ENCODE peak calls at places on chromosome 22, in five cellular contexts. G, W, M, I and Z are unnamed samples.

GRCh38 chr22:37624017-37624365 is 15.4 kb downstream of the GGA1 start:
- DNase-seq in I (no peak), G (no peak), M (no peak), W (no peak), Z (no peak)

GRCh38 chr22:46934746-46935491 is 172.5 kb downstream of the TBC1D22A start:
- DNase-seq in G (peak; percentile 98), M (peak; percentile 74), W (peak; percentile 42), I (no peak), Z (peak; percentile 98)

GRCh38 chr22:23182289-23183106 is 2.2 kb downstream of the BCR start:
- DNase-seq in I (no peak), W (no peak), G (peak; percentile 19), M (peak; percentile 70), Z (peak; percentile 37)

GRCh38 chr22:23393721-23394320 is 186.3 kb downstream of the IGLL1 start:
- DNase-seq in G (no peak), W (no peak), I (no peak), M (no peak), Z (no peak)

GRCh38 chr22:46576556-46577351 is 39.3 kb upstream of the CELSR1 start:
- DNase-seq in I (peak; percentile 55), M (peak; percentile 45), W (no peak), G (peak; percentile 35), Z (peak; percentile 32)

GRCh38 chr22:28813772-28814518 is 13.6 kb upstream of the XBP1 start:
- DNase-seq in W (no peak), G (no peak), M (no peak), I (no peak), Z (peak; percentile 46)

GRCh38 chr22:19048531-19048930 is 73.7 kb downstream of the DGCR2 start:
- DNase-seq in M (no peak), G (no peak), W (no peak), I (no peak), Z (no peak)

GRCh38 chr22:29581799-29582198 is 886 bp upstream of the NIPSNAP1 start:
- DNase-seq in W (no peak), I (no peak), M (no peak), G (no peak), Z (no peak)

GRCh38 chr22:46417769-46418168 is 82.3 kb downstream of the TRMU start:
- DNase-seq in G (no peak), I (no peak), M (no peak), W (no peak), Z (no peak)

GRCh38 chr22:28027453-28028448 is 108.7 kb upstream of the PITPNB start:
- DNase-seq in I (no peak), W (no peak), G (no peak), M (no peak), Z (no peak)

GRCh38 chr22:45224331-45224730 is 16.4 kb downstream of the KIAA0930 start:
- DNase-seq in M (no peak), W (no peak), I (no peak), G (no peak), Z (no peak)

GRCh38 chr22:45227645-45228400 is 12.9 kb downstream of the KIAA0930 start:
- DNase-seq in G (no peak), I (no peak), M (no peak), W (no peak), Z (no peak)

GRCh38 chr22:45226681-45227186 is 14.0 kb downstream of the KIAA0930 start:
- DNase-seq in M (no peak), G (no peak), W (no peak), I (no peak), Z (no peak)

GRCh38 chr22:45224988-45225731 is 15.5 kb downstream of the KIAA0930 start:
- DNase-seq in W (no peak), M (no peak), I (no peak), G (no peak), Z (no peak)

GRCh38 chr22:45225732-45226560 is 14.7 kb downstream of the KIAA0930 start:
- DNase-seq in I (no peak), G (peak; percentile 70), W (no peak), M (no peak), Z (peak; percentile 75)
- H2BK15ac ChIP-seq in I (peak overlapping the region; percentile 32), G (no peak overlapping the region), W (no peak overlapping the region), M (no peak overlapping the region), Z (no peak overlapping the region)

DNA sequence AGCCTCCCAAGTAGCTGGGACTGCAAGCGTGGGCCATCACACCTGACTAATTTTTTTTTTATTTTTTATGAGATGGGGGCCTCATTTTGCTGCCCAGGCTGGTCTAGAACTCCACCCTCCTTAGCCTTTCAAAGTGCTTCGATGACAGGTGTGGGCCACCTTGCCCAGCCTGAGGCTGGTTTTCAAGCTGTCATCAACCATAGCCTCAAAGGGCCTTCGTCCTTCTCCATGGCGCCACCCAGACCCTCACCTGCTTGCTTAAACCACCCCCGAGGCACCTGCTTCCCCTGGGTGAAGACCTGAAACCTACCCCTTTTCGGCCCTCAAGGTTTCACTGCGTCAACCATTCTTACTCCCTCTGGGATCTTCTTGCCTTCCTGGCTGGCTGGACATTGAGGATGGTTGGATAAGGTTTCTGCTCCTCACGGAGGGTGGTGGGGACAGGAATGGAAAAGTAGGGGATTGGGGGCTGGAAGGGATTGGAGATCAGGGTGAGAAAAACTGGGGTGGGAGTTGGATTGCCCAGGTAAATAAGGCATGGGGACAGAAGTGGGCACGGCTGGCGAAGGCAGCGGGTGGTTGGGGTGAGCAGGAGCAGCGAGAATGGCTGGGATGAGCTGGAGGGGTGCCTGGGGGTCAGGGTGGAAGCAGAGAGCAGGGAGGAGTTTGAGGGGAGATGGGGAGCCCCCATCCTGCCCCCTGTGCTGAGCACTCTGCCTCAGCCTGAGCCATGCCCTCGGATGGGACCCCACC is 2.8 kb upstream of the ACR start:
- DNase-seq in G (no peak), M (no peak), W (no peak), I (no peak), Z (no peak)
- H2BK15ac ChIP-seq in G (no peak overlapping the region), M (no peak overlapping the region), W (no peak overlapping the region), I (no peak overlapping the region), Z (no peak overlapping the region)

DNA sequence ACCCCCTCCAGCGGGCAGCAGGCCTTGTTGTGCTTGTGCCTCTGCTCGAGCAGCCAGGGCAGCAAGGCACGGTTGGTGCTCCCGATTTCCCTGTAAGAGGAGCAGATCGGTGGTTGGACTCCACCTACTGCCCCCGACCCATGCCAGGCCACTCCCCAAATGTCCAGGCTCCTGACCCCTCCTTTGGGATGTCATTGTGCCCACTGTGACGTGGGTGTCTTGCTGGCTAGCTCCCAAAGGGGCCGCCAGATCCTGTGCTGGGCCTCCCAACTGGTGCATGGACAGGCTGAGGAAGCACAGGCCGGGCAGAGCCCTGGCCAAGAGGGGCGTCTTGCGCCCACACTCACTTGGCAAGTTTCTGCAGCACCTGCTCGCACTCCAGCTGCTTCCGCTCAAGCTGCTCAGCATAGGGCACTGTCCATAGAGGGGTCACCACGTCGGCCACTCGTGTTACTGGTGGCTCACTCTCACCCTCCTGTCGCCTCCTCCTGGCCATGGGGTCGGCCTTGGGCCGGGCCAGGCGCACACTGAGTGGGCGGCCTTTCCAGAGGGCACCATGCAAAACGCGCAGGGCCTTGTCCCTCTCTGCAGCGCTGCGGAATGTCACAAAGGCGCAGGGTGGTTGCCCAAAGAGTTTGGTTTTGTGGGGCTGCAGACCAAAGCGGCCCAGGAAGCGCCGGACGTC is at the start of gene RANBP1:
- DNase-seq in W (no peak), M (no peak), G (no peak), I (no peak), Z (no peak)
- H2BK15ac ChIP-seq in W (no peak within 1 kb of the TSS), M (no peak within 1 kb of the TSS), G (no peak within 1 kb of the TSS), I (peak within 1 kb of the TSS; percentile 62), Z (peak within 1 kb of the TSS; percentile 78)

GRCh38 chr22:36455571-36456458 is 25.6 kb downstream of the TXN2 start:
- DNase-seq in M (no peak), I (no peak), W (no peak), G (no peak), Z (no peak)

GRCh38 chr22:36460202-36460601 is 21.2 kb downstream of the TXN2 start:
- DNase-seq in M (no peak), I (no peak), G (no peak), W (no peak), Z (no peak)

GRCh38 chr22:36454916-36455570 is 26.4 kb downstream of the TXN2 start:
- DNase-seq in M (peak; percentile 97), W (peak; percentile 98), G (peak; percentile 84), I (peak; percentile 89), Z (peak; percentile 86)

GRCh38 chr22:36456459-36456835 is 25.0 kb downstream of the TXN2 start:
- DNase-seq in M (no peak), G (no peak), I (no peak), W (no peak), Z (no peak)

GRCh38 chr22:36457688-36458450 is 23.6 kb downstream of the TXN2 start:
- DNase-seq in M (no peak), G (no peak), I (no peak), W (peak; percentile 55), Z (peak; percentile 65)
- H2BK15ac ChIP-seq in M (no peak overlapping the region), G (peak overlapping the region; percentile 99), I (peak overlapping the region; percentile 5), W (peak overlapping the region; percentile 92), Z (peak overlapping the region; percentile 90)

GRCh38 chr22:36149464-36149863 is 11.1 kb downstream of the APOL3 start:
- DNase-seq in I (no peak), W (no peak), M (no peak), G (no peak), Z (no peak)

GRCh38 chr22:36148411-36148810 is 12.1 kb downstream of the APOL3 start:
- DNase-seq in M (no peak), W (no peak), G (no peak), I (no peak), Z (no peak)

GRCh38 chr22:36152088-36152487 is 8.5 kb downstream of the APOL3 start:
- DNase-seq in M (no peak), G (no peak), I (no peak), W (no peak), Z (no peak)

GRCh38 chr22:36153756-36154155 is 6.8 kb downstream of the APOL3 start:
- DNase-seq in M (no peak), I (no peak), W (no peak), G (no peak), Z (no peak)

GRCh38 chr22:36151006-36151595 is 9.5 kb downstream of the APOL3 start:
- DNase-seq in W (no peak), G (no peak), I (no peak), M (no peak), Z (no peak)
- H2BK15ac ChIP-seq in W (no peak overlapping the region), G (no peak overlapping the region), I (no peak overlapping the region), M (no peak overlapping the region), Z (no peak overlapping the region)

DNA sequence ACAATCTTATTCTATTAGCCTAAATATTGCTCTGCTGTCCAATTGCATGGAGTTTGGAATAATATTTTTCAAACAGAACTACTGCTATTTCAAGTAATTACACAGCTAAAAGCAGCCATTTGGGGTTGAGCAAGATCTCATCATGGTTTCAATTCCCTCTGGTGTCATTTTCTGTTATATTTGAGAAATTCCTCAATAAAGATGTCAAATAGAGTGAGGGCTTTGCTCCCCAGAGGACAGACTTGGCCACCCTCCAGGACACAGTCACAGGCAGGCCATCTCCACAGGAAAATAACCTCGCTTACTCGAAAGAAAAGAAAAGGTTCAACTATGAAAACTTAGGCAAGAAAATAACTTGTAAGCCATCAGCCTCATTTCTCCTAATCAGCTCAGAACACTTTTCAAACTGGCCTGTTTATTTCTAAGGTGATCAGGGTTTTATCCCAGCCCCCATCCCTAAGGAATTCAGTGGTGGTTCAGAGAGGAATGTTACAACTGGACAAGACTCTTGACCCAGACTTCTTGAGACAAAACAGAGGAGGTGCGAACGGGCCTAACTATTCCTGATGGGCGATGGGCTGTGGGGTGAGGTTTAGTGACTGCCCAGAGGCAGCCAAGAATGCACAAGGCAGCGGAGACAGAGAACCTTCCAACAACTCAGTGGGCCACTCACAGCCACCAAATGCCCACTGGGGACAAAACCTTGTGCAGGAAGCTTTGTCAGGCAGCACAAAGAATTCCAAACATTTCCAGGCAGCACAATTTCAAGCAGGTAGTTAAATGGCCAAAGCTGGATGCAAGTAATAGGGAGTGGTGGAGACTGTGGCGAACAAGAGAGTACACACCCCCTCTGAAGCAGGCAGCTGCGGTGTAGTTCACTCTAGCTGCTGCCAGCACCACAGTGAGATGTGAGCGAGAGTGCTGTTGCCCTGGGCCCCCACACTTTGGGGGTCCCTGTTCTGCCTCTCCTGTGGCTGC is 29.4 kb downstream of the SCUBE1 start:
- DNase-seq in M (peak; percentile 24), G (no peak), I (no peak), W (no peak), Z (peak; percentile 26)
- H2BK15ac ChIP-seq in M (no peak overlapping the region), G (no peak overlapping the region), I (no peak overlapping the region), W (peak overlapping the region; percentile 73), Z (no peak overlapping the region)

GRCh38 chr22:17138451-17139042 is 17.4 kb upstream of the TMEM121B start:
- DNase-seq in I (no peak), W (no peak), G (no peak), M (no peak), Z (no peak)
- H2BK15ac ChIP-seq in I (no peak overlapping the region), W (no peak overlapping the region), G (no peak overlapping the region), M (no peak overlapping the region), Z (no peak overlapping the region)